ENCODE peak calls at places on chromosomes 3 and 15, in five cellular contexts. B, P, I, Q and L are unnamed samples.

GRCh38 chr3:127175272-127175671 is 17.7 kb upstream of the PRR23E start:
- DNase-seq in I (no peak), B (no peak), P (no peak), Q (no peak), L (no peak)

GRCh38 chr3:51336261-51336660 is 48.8 kb upstream of the MANF start:
- DNase-seq in P (no peak), Q (no peak), B (no peak), I (no peak), L (no peak)

GRCh38 chr3:168134931-168135330 is 39.2 kb upstream of the GOLIM4 start:
- DNase-seq in B (no peak), Q (no peak), I (no peak), P (no peak), L (no peak)

GRCh38 chr3:182812123-182812522 is 18.8 kb downstream of the ATP11B start:
- DNase-seq in I (no peak), B (no peak), Q (no peak), P (no peak), L (no peak)

GRCh38 chr3:12932347-12932746 is 91.0 kb upstream of the RPL32 start:
- DNase-seq in Q (no peak), P (no peak), B (no peak), I (no peak), L (no peak)

GRCh38 chr3:176623751-176624150 is 573.5 kb downstream of the TBL1XR1 start:
- DNase-seq in I (no peak), Q (no peak), P (no peak), B (peak; percentile 5), L (no peak)

GRCh38 chr3:9205345-9206143 is 43.9 kb downstream of the SRGAP3 start:
- DNase-seq in Q (no peak), I (no peak), P (no peak), B (no peak), L (no peak)

GRCh38 chr3:37642959-37643598 is 218.6 kb upstream of the CTDSPL start:
- DNase-seq in I (no peak), B (no peak), P (no peak), Q (no peak), L (no peak)

GRCh38 chr15:65305144-65305758 is 774 bp downstream of the RNU5B-1 start:
- DNase-seq in B (no peak), P (no peak), I (no peak), Q (no peak), L (no peak)

GRCh38 chr3:59992578-59992977 is 942.8 kb upstream of the CFAP20DC start:
- DNase-seq in Q (no peak), I (no peak), B (no peak), P (no peak), L (no peak)

GRCh38 chr3:31670722-31671121 is 138.0 kb downstream of the STT3B start:
- DNase-seq in Q (no peak), P (no peak), B (no peak), I (no peak), L (no peak)

GRCh38 chr15:64111679-64112050 is 15.9 kb downstream of the SNX1 start:
- DNase-seq in B (no peak), Q (no peak), I (no peak), P (no peak), L (no peak)

GRCh38 chr15:50627351-50628055 is 59.1 kb downstream of the TRPM7 start:
- DNase-seq in P (no peak), B (no peak), I (no peak), Q (no peak), L (no peak)

GRCh38 chr15:49064281-49064653 is 18.0 kb upstream of the SECISBP2L start:
- DNase-seq in I (no peak), B (no peak), Q (no peak), P (no peak), L (no peak)

GRCh38 chr15:99248000-99248727 is 1.2 kb downstream of the TTC23 start:
- DNase-seq in B (no peak), I (no peak), P (no peak), Q (no peak), L (no peak)

GRCh38 chr3:134054231-134054630 is 24.5 kb upstream of the SLCO2A1 start:
- DNase-seq in P (no peak), I (no peak), Q (peak; percentile 82), B (no peak), L (peak; percentile 84)

GRCh38 chr3:23303601-23304217 is 100.6 kb downstream of the UBE2E2 start:
- DNase-seq in Q (no peak), B (no peak), I (no peak), P (no peak), L (no peak)

GRCh38 chr15:77825546-77825945 is 192.8 kb upstream of the LINGO1 start:
- DNase-seq in B (no peak), P (no peak), I (no peak), Q (peak; percentile 47), L (no peak)

GRCh38 chr15:66097151-66098018 is 156.2 kb downstream of the MEGF11 start:
- DNase-seq in P (no peak), B (no peak), Q (peak; percentile 62), I (no peak), L (no peak)

GRCh38 chr15:64842099-64842940 is 605 bp downstream of the PLEKHO2 start:
- DNase-seq in B (no peak), I (no peak), P (no peak), Q (no peak), L (peak; percentile 65)

GRCh38 chr3:158802399-158803023 is 657 bp downstream of the MFSD1 start:
- DNase-seq in B (no peak), P (no peak), Q (no peak), I (peak; percentile 32), L (no peak)

GRCh38 chr3:15941958-15942357 is 144.2 kb upstream of the ANKRD28 start:
- DNase-seq in Q (no peak), P (no peak), B (no peak), I (no peak), L (no peak)

GRCh38 chr3:77605308-77605707 is 565.4 kb downstream of the ROBO2 start:
- DNase-seq in I (no peak), P (no peak), B (no peak), Q (no peak), L (no peak)

GRCh38 chr3:16512435-16513140 is 911 bp downstream of the RFTN1 start:
- DNase-seq in I (peak; percentile 61), P (peak; percentile 47), B (no peak), Q (peak; percentile 84), L (peak; percentile 61)

GRCh38 chr3:124886168-124887051 is 755 bp downstream of the ITGB5 start:
- DNase-seq in Q (peak; percentile 86), B (no peak), P (no peak), I (peak; percentile 52), L (peak; percentile 67)

GRCh38 chr3:126508539-126508938 is 9.0 kb downstream of the UROC1 start:
- DNase-seq in I (no peak), Q (peak; percentile 69), P (no peak), B (no peak), L (no peak)

GRCh38 chr3:29850641-29851040 is 569.8 kb downstream of the RBMS3 start:
- DNase-seq in B (no peak), P (no peak), Q (no peak), I (no peak), L (no peak)

GRCh38 chr3:9399746-9400145 is 2.3 kb downstream of the SETD5 start:
- DNase-seq in Q (peak; percentile 88), I (peak; percentile 92), B (peak; percentile 75), P (no peak), L (peak; percentile 79)

GRCh38 chr3:194472290-194472920 is 14.4 kb downstream of the ATP13A3 start:
- DNase-seq in P (no peak), Q (no peak), B (peak; percentile 82), I (peak; percentile 49), L (no peak)

GRCh38 chr3:167110906-167111305 is 269.2 kb downstream of the ZBBX start:
- DNase-seq in P (no peak), B (no peak), I (no peak), Q (no peak), L (no peak)

GRCh38 chr3:57130426-57131209 is 34.5 kb downstream of the IL17RD start:
- DNase-seq in P (no peak), B (peak; percentile 21), I (peak; percentile 55), Q (no peak), L (no peak)

GRCh38 chr3:21654241-21654640 is 96.8 kb downstream of the ZNF385D start:
- DNase-seq in I (no peak), P (no peak), B (no peak), Q (no peak), L (no peak)

GRCh38 chr3:41450416-41451231 is 251.3 kb downstream of the CTNNB1 start:
- DNase-seq in I (no peak), P (no peak), Q (no peak), B (no peak), L (peak; percentile 19)

GRCh38 chr15:74787251-74788041 is 5.6 kb downstream of the CSK start:
- DNase-seq in P (peak; percentile 89), I (peak; percentile 73), B (no peak), Q (peak; percentile 92), L (peak; percentile 38)

GRCh38 chr15:69222002-69222474 is 61.6 kb downstream of the GLCE start:
- DNase-seq in B (no peak), Q (no peak), P (no peak), I (no peak), L (no peak)